ENCODE peak calls at places on chromosome 4, in ten cellular contexts. H is testis, W is coronary artery, J is dorsolateral prefrontal cortex, L is endothelial cell of umbilical vein, A is hepatocyte, G is adrenal gland, M is BJ, Y is epithelial cell of esophagus, S is uterus. I is an unnamed sample.

GRCh38 chr4:71785957-71786356 is 2.1 kb upstream of the GC start:
- DNase-seq in H (no peak), W (no peak), J (no peak), L (no peak), A (no peak), G (no peak), M (no peak), Y (no peak), S (no peak), I (no peak)

GRCh38 chr4:69934150-69934549 is 3.3 kb downstream of the CSN1S1 start:
- DNase-seq in H (no peak), W (no peak), J (no peak), L (no peak), A (no peak), G (no peak), M (no peak), Y (no peak), S (no peak), I (no peak)

GRCh38 chr4:184039963-184040383 is 134.9 kb downstream of the STOX2 start:
- DNase-seq in H (peak), W (no peak), J (no peak), L (no peak), A (no peak), G (no peak), M (no peak), Y (peak), S (no peak), I (no peak)

GRCh38 chr4:40980318-40980883 is 230.6 kb downstream of the NSUN7 start:
- DNase-seq in H (no peak), W (no peak), J (no peak), L (peak), A (no peak), G (no peak), M (no peak), Y (peak), S (no peak), I (no peak)

GRCh38 chr4:150217192-150217591 is 138.9 kb downstream of the DCLK2 start:
- DNase-seq in H (no peak), W (no peak), J (no peak), L (peak), A (peak), G (no peak), M (no peak), Y (peak), S (no peak), I (no peak)

GRCh38 chr4:57905965-57906364 is 795.8 kb upstream of the IGFBP7 start:
- DNase-seq in H (no peak), W (no peak), J (no peak), L (no peak), A (no peak), G (no peak), M (no peak), Y (peak), S (no peak), I (no peak)

GRCh38 chr4:170089274-170089742 is 448 bp downstream of the AADAT start:
- DNase-seq in H (peak), W (no peak), J (peak), L (peak), A (peak), G (no peak), M (no peak), Y (peak), S (no peak), I (no peak)

GRCh38 chr4:160848901-160849735 is 1314.7 kb downstream of the FSTL5 start:
- DNase-seq in H (no peak), W (no peak), J (no peak), L (no peak), A (peak), G (no peak), M (no peak), Y (peak), S (no peak), I (no peak)

GRCh38 chr4:89661490-89661889 is 175.5 kb downstream of the SNCA start:
- DNase-seq in H (no peak), W (no peak), J (no peak), L (peak), A (no peak), G (no peak), M (no peak), Y (peak), S (no peak), I (no peak)

GRCh38 chr4:188372856-188373255 is 233.6 kb downstream of the TRIML1 start:
- DNase-seq in H (no peak), W (no peak), J (no peak), L (no peak), A (peak), G (peak), M (no peak), Y (no peak), S (no peak), I (no peak)

GRCh38 chr4:22720091-22720490 is 27.4 kb downstream of the GBA3 start:
- DNase-seq in H (no peak), W (no peak), J (no peak), L (no peak), A (no peak), G (no peak), M (peak), Y (no peak), S (no peak), I (no peak)

GRCh38 chr4:5051210-5051691 is at the start of gene STK32B:
- DNase-seq in H (peak), W (peak), J (peak), L (peak), A (peak), G (peak), M (no peak), Y (peak), S (peak), I (no peak)

GRCh38 chr4:148103647-148104355 is 338.4 kb downstream of the NR3C2 start:
- DNase-seq in H (no peak), W (no peak), J (no peak), L (no peak), A (no peak), G (no peak), M (no peak), Y (no peak), S (no peak), I (no peak)

GRCh38 chr4:120317713-120318112 is 251.1 kb upstream of the MAD2L1 start:
- DNase-seq in H (no peak), W (no peak), J (no peak), L (no peak), A (no peak), G (no peak), M (no peak), Y (no peak), S (no peak), I (no peak)

GRCh38 chr4:79623125-79623905 is 215.3 kb upstream of the GK2 start:
- DNase-seq in H (peak), W (no peak), J (no peak), L (no peak), A (no peak), G (no peak), M (no peak), Y (no peak), S (peak), I (no peak)

GRCh38 chr4:37322122-37322521 is 77.6 kb downstream of the NWD2 start:
- DNase-seq in H (no peak), W (no peak), J (no peak), L (no peak), A (no peak), G (no peak), M (no peak), Y (no peak), S (no peak), I (no peak)

GRCh38 chr4:134773497-134774000 is 572.0 kb upstream of the PABPC4L start:
- DNase-seq in H (no peak), W (no peak), J (no peak), L (no peak), A (no peak), G (no peak), M (no peak), Y (no peak), S (no peak), I (no peak)

GRCh38 chr4:61619528-61619927 is 419.4 kb downstream of the ADGRL3 start:
- DNase-seq in H (no peak), W (no peak), J (no peak), L (no peak), A (no peak), G (no peak), M (no peak), Y (no peak), S (no peak), I (no peak)

GRCh38 chr4:127463883-127464282 is 168.9 kb upstream of the INTU start:
- DNase-seq in H (no peak), W (no peak), J (no peak), L (no peak), A (no peak), G (no peak), M (no peak), Y (no peak), S (no peak), I (no peak)

GRCh38 chr4:158914178-158914577 is 145.4 kb downstream of the FNIP2 start:
- DNase-seq in H (no peak), W (no peak), J (no peak), L (peak), A (no peak), G (no peak), M (peak), Y (peak), S (no peak), I (peak)

GRCh38 chr4:158915683-158916241 is 146.9 kb downstream of the FNIP2 start:
- DNase-seq in H (no peak), W (no peak), J (no peak), L (no peak), A (no peak), G (no peak), M (no peak), Y (no peak), S (no peak), I (no peak)

GRCh38 chr4:158912390-158913175 is 143.8 kb downstream of the FNIP2 start:
- DNase-seq in H (no peak), W (no peak), J (no peak), L (no peak), A (no peak), G (no peak), M (no peak), Y (no peak), S (no peak), I (no peak)

DNA sequence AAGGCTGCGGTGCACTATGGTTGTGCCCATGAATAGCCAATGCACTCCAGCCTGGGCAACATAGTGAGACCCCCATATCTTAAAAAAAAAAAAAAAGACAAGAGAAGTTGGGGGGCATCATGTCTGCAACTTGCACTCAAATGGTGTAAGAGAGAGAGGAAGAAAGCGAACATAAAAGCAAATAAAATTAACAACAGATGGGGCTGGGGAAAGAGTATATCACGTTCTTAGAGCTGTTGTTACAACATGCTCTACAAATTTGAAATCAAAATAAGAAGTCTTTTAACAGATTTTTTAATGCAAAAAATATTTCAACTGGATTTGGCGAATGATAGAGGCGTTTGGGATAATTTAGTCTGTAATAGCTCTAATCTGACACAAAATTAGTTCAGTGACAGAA is 144.9 kb downstream of the FNIP2 start:
- DNase-seq in H (no peak), W (no peak), J (no peak), L (no peak), A (no peak), G (no peak), M (no peak), Y (no peak), S (no peak), I (no peak)
- H3K4me3 ChIP-seq in H (no peak), W (no peak), J (no peak), L (no peak), A (no peak), G (no peak), M (no peak), Y (no peak), S (no peak), I (no peak)

GRCh38 chr4:139557506-139558110 is 1.6 kb upstream of the SETD7 start:
- DNase-seq in H (no peak), W (no peak), J (no peak), L (peak), A (no peak), G (no peak), M (no peak), Y (no peak), S (no peak), I (no peak)

GRCh38 chr4:139559095-139559490 is 3.1 kb upstream of the SETD7 start:
- DNase-seq in H (no peak), W (no peak), J (no peak), L (no peak), A (no peak), G (no peak), M (no peak), Y (no peak), S (no peak), I (no peak)

GRCh38 chr4:139556735-139557505 is 901 bp upstream of the SETD7 start:
- DNase-seq in H (peak), W (peak), J (peak), L (peak), A (peak), G (peak), M (no peak), Y (peak), S (peak), I (no peak)

GRCh38 chr4:139559692-139560091 is 3.7 kb upstream of the SETD7 start:
- DNase-seq in H (no peak), W (no peak), J (no peak), L (no peak), A (no peak), G (no peak), M (no peak), Y (no peak), S (no peak), I (no peak)

DNA sequence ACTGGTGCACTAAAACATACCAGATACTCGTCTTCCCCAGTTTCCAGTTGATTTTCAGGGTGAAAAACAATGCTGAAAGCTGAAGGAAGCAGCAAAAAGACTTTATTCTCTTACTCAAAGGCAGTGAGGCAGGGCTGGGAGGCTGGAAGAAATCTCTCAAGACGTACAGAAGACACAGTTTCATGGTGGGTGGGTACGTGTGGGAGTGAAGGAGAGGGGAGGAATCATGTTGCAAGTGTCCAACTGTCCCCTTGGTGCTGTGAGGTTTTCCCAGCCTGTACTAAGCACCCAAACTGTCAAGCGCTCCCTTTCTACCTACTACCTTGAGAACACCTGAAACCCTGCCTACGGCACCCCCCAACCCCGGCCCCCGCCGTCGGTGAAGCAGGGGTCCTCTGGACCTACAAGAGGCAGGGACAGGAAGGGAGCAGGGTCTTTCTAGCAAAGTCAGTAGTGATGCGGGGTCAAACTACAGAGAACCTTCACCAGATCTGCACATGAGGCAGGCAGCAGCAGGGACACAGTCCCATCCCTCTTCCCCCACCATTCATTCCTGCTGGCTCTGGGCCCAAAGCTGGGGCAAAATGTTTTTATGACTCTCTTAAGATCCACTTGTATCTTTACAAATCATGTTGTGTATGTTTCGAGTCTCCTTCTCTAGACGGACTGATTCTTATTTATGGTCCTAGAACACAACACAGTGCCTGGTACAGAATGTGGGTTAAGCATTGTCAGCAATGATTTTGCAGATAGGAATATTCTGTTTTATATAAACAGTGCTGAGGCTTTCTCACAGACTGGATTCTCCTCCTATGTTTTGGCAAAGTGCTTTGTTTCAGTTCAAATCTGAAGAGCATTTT is 2.4 kb upstream of the SETD7 start:
- DNase-seq in H (no peak), W (no peak), J (no peak), L (no peak), A (no peak), G (no peak), M (no peak), Y (no peak), S (no peak), I (no peak)
- TF ChIP-seq CTCF in H (no peak), W (no peak), J (no peak), L (no peak), A (no peak), G (no peak), M (no peak), Y (no peak), S (no peak), I (no peak)

GRCh38 chr4:123892368-123892961 is 495.9 kb downstream of the SPRY1 start:
- DNase-seq in H (no peak), W (no peak), J (no peak), L (peak), A (no peak), G (no peak), M (no peak), Y (no peak), S (no peak), I (no peak)
- H3K4me3 ChIP-seq in H (no peak), W (no peak), J (no peak), L (peak), A (no peak), G (no peak), M (no peak), Y (no peak), S (no peak), I (no peak)

GRCh38 chr4:111045992-111046391 is 423.1 kb upstream of the PITX2 start:
- DNase-seq in H (no peak), W (no peak), J (no peak), L (no peak), A (no peak), G (no peak), M (no peak), Y (no peak), S (no peak), I (no peak)
- TF ChIP-seq CTCF in H (no peak), W (no peak), J (no peak), L (no peak), A (no peak), G (no peak), M (no peak), Y (no peak), S (no peak), I (no peak)

GRCh38 chr4:159048166-159048886 is 54.6 kb upstream of the RAPGEF2 start:
- DNase-seq in H (peak), W (peak), J (no peak), L (peak), A (peak), G (peak), M (no peak), Y (peak), S (peak), I (no peak)
- H3K4me3 ChIP-seq in H (no peak), W (peak), J (peak), L (peak), A (no peak), G (no peak), M (no peak), Y (peak), S (no peak), I (peak)

DNA sequence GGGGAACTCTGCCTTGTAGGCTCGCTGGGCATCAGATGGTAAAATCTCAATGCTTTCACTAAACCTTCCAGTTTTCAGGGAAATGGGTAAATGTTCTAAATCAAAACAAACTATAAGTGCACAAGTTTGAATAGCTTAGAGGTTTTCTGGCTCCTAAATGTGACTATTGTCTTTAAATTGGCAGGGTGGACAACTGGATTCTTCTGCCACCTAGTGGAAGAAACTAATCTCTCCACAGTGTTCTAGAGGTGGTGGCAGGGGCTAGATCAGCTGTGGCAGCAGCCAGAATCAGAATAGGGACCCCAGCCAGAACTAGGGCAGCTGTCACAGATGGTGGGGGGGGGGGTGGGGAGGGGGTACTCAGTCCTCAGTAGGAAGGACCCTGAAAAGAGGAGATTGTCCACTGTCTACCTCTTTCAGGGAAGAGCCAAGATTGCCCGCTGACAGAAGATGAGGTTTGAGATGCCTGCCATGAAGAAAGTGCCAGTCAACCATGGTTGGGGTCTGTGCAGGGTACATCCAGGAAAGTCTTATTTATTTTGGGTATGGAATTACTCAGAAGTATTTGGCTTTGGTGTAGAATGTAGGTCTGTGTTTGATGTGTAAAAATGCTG is 201.4 kb downstream of the CCNG2 start:
- DNase-seq in H (peak), W (no peak), J (no peak), L (peak), A (peak), G (peak), M (no peak), Y (peak), S (no peak), I (no peak)
- TF ChIP-seq CTCF in H (peak), W (peak), J (peak), L (peak), A (peak), G (peak), M (peak), Y (peak), S (peak), I (peak)

DNA sequence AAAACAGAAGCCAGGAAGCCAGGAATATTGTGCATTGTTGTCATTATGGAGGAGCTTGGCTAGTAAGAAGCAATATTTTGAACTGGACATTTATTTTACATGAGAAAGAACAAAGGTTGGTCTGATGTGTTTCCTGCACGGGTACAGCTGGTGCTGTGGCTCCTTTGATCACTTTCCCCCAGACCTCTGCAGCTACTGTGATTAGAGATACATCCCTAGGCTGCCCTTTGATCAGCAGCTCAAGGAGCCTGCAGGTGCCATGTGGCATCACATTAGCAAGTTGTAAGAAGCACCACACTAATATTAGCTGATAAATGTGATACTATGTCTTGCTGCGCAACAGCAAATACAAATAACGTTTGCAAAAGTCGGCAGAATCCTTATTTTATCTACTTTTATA is 2.5 kb downstream of the PDGFC start:
- DNase-seq in H (no peak), W (no peak), J (no peak), L (no peak), A (no peak), G (no peak), M (no peak), Y (no peak), S (no peak), I (no peak)
- H3K4me3 ChIP-seq in H (no peak), W (peak), J (peak), L (no peak), A (peak), G (no peak), M (peak), Y (peak), S (peak), I (peak)

DNA sequence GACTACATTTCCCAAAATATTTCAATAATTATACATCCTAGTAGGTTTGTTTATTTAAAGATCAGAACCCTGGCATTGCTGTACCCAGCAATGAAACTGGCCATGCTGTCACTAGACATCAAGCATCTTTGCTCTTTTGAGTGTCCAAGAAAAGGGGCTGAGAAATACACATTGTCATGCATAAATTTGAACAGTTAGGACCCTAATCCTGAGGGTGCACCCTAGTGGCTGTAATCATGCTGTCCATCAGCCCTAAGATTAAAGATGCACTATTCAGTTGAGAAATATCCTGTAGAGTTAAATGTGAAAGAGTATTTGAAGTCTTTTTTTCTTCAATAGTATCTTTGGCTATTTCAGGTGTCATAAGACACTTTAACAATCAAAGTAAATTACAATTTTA is 108.8 kb downstream of the NFKB1 start:
- DNase-seq in H (no peak), W (no peak), J (no peak), L (peak), A (no peak), G (no peak), M (no peak), Y (no peak), S (no peak), I (no peak)
- TF ChIP-seq CTCF in H (no peak), W (no peak), J (peak), L (peak), A (peak), G (no peak), M (peak), Y (peak), S (no peak), I (peak)

GRCh38 chr4:190017357-190018200 is 9.5 kb downstream of the FRG2 start:
- DNase-seq in H (no peak), W (no peak), J (no peak), L (no peak), A (peak), G (no peak), M (no peak), Y (no peak), S (no peak), I (no peak)
- H3K4me3 ChIP-seq in H (no peak), W (peak), J (no peak), L (no peak), A (no peak), G (no peak), M (no peak), Y (no peak), S (no peak), I (no peak)

I was measured in AG04449.